ENCODE peak calls at places on chromosomes 13 and 19, in ten cellular contexts. T, X, G, W, Z, Y, S, K, V and Q are unnamed samples. For H3K4me1, the result is how much of the 10 kb centered on the place peaks cover.

GRCh38 chr13:75607447-75607846 is 28.7 kb upstream of the LMO7 start:
- DNase-seq in T (no peak), X (no peak), G (no peak), W (no peak), Z (no peak), Y (no peak), S (no peak), K (no peak), V (no peak), Q (no peak)

GRCh38 chr13:31638577-31638976 is 100.7 kb upstream of the RXFP2 start:
- DNase-seq in T (no peak), X (no peak), G (no peak), W (no peak), Z (peak), Y (no peak), S (peak), K (no peak), V (no peak), Q (no peak)

GRCh38 chr19:49808762-49809154 is 4.3 kb downstream of the FUZ start:
- DNase-seq in T (peak), X (peak), G (peak), W (peak), Z (peak), Y (peak), S (peak), K (peak), V (peak), Q (no peak)

GRCh38 chr13:29496241-29496712 is 99.2 kb downstream of the SLC7A1 start:
- DNase-seq in T (no peak), X (no peak), G (peak), W (no peak), Z (no peak), Y (peak), S (no peak), K (no peak), V (peak), Q (no peak)

GRCh38 chr13:113650731-113651148 is 7.3 kb downstream of the ATP4B start:
- DNase-seq in T (no peak), X (no peak), G (peak), W (no peak), Z (no peak), Y (no peak), S (no peak), K (peak), V (no peak), Q (no peak)

GRCh38 chr13:22189176-22190048 is 518.5 kb downstream of the FGF9 start:
- DNase-seq in T (no peak), X (no peak), G (no peak), W (no peak), Z (no peak), Y (no peak), S (no peak), K (no peak), V (no peak), Q (no peak)

GRCh38 chr19:48400018-48400742 is 6.7 kb downstream of the GRIN2D start:
- DNase-seq in T (no peak), X (peak), G (peak), W (no peak), Z (peak), Y (no peak), S (peak), K (peak), V (peak), Q (no peak)

GRCh38 chr13:24063281-24063851 is 97.2 kb upstream of the SPATA13 start:
- DNase-seq in T (no peak), X (no peak), G (peak), W (no peak), Z (no peak), Y (no peak), S (no peak), K (no peak), V (peak), Q (no peak)

GRCh38 chr19:19661141-19661674 is 2.3 kb downstream of the ATP13A1 start:
- DNase-seq in T (no peak), X (no peak), G (no peak), W (no peak), Z (no peak), Y (no peak), S (no peak), K (no peak), V (no peak), Q (no peak)

GRCh38 chr19:32287811-32288227 is 57.6 kb upstream of the ZNF507 start:
- DNase-seq in T (no peak), X (peak), G (peak), W (peak), Z (peak), Y (no peak), S (peak), K (peak), V (peak), Q (peak)

GRCh38 chr13:52399708-52400107 is 6.3 kb downstream of the THSD1 start:
- DNase-seq in T (no peak), X (no peak), G (no peak), W (no peak), Z (peak), Y (no peak), S (peak), K (no peak), V (no peak), Q (no peak)

GRCh38 chr13:110528371-110528770 is 33.2 kb downstream of the RAB20 start:
- DNase-seq in T (no peak), X (no peak), G (no peak), W (no peak), Z (peak), Y (no peak), S (no peak), K (no peak), V (no peak), Q (no peak)

GRCh38 chr13:50167224-50167947 is 152.1 kb downstream of the KCNRG start:
- DNase-seq in T (no peak), X (no peak), G (no peak), W (no peak), Z (no peak), Y (no peak), S (no peak), K (no peak), V (no peak), Q (no peak)

GRCh38 chr19:56538254-56538760 is 441 bp upstream of the ZFP28 start:
- DNase-seq in T (peak), X (peak), G (peak), W (peak), Z (peak), Y (peak), S (peak), K (peak), V (peak), Q (no peak)

GRCh38 chr19:55305491-55305890 is 19.6 kb downstream of the TMEM150B start:
- DNase-seq in T (peak), X (peak), G (no peak), W (no peak), Z (peak), Y (no peak), S (peak), K (no peak), V (peak), Q (no peak)

GRCh38 chr13:22594041-22594440 is 586.7 kb upstream of the SGCG start:
- DNase-seq in T (no peak), X (no peak), G (no peak), W (no peak), Z (no peak), Y (no peak), S (no peak), K (no peak), V (no peak), Q (no peak)

GRCh38 chr13:99796175-99796819 is 175.3 kb downstream of the ZIC5 start:
- DNase-seq in T (no peak), X (no peak), G (no peak), W (no peak), Z (peak), Y (no peak), S (peak), K (no peak), V (peak), Q (no peak)

GRCh38 chr19:6241680-6242079 is 38.1 kb downstream of the MLLT1 start:
- DNase-seq in T (no peak), X (peak), G (peak), W (peak), Z (no peak), Y (no peak), S (no peak), K (peak), V (no peak), Q (no peak)

GRCh38 chr13:93549326-93549855 is 322.8 kb downstream of the GPC6 start:
- DNase-seq in T (no peak), X (no peak), G (no peak), W (no peak), Z (no peak), Y (no peak), S (peak), K (no peak), V (peak), Q (no peak)

GRCh38 chr13:104900186-104900817 is 1635.2 kb downstream of the EFNB2 start:
- DNase-seq in T (no peak), X (no peak), G (no peak), W (no peak), Z (peak), Y (no peak), S (no peak), K (no peak), V (no peak), Q (no peak)

GRCh38 chr13:98032168-98032567 is 78.7 kb downstream of the IPO5 start:
- DNase-seq in T (no peak), X (no peak), G (no peak), W (no peak), Z (no peak), Y (no peak), S (no peak), K (no peak), V (no peak), Q (no peak)

GRCh38 chr13:110826861-110827672 is 87.8 kb downstream of the ANKRD10 start:
- DNase-seq in T (no peak), X (no peak), G (no peak), W (no peak), Z (no peak), Y (no peak), S (no peak), K (no peak), V (no peak), Q (no peak)

DNA sequence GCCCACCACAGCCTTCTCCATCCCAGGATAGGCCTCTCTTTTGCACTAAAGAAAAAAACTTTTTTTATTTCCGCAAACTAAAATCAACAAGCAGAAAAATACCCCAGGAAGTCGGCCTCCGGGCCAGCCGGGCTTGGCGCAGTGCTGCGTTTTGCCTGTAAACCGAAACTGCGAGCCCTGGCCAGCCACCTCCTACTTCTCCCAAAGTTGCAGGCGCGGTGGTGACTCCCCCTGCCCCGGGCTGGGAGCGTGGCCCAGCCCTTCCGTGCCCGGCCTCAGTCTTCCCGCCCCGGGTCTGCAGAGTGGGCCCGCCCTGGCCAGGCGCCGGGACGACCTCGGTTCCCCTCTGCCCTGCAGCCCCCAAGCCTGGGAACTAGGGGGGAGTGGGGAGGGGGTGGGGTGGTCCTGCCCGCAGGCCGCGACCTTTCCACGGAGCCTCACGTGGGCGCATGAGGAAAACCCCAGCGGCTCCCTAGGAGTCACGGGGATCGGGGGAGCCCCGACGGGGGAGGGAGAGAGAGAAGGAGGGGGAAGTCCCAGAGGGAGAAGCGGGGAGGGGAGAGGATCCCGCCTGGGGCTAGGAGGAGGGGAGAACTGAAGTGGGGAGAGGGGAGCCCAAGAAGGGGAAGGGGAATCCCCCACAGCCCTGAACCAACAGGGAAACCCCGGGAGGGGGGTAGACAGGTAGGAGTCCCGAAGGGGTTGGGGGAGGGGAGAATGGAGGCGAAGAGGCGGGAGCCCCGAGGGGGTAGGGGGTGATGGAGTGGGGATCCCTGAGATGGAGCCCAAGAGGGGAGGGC is 3.0 kb downstream of the GADD45B start:
- DNase-seq in T (peak), X (peak), G (peak), W (peak), Z (peak), Y (peak), S (peak), K (peak), V (peak), Q (no peak)
- H3K4me1 ChIP-seq in T (under half), X (under half), G (half or more), W (under half), Z (under half), Y (under half), S (under half), K (under half), V (under half), Q (under half)

GRCh38 chr13:40971321-40971720 is 47.8 kb downstream of the ELF1 start:
- DNase-seq in T (no peak), X (no peak), G (no peak), W (no peak), Z (no peak), Y (no peak), S (no peak), K (no peak), V (no peak), Q (no peak)
- H3K4me1 ChIP-seq in T (half or more), X (half or more), G (half or more), W (under half), Z (under half), Y (half or more), S (under half), K (half or more), V (under half), Q (under half)

GRCh38 chr19:54201172-54201701 is 579 bp downstream of the RPS9 start:
- DNase-seq in T (no peak), X (no peak), G (no peak), W (no peak), Z (no peak), Y (no peak), S (no peak), K (no peak), V (no peak), Q (no peak)

GRCh38 chr19:54203151-54203611 is 2.5 kb downstream of the RPS9 start:
- DNase-seq in T (no peak), X (no peak), G (no peak), W (no peak), Z (peak), Y (no peak), S (peak), K (no peak), V (no peak), Q (no peak)

GRCh38 chr19:54204767-54205468 is 4.3 kb downstream of the RPS9 start:
- DNase-seq in T (no peak), X (no peak), G (no peak), W (no peak), Z (no peak), Y (no peak), S (no peak), K (no peak), V (no peak), Q (no peak)

GRCh38 chr19:54199401-54199800 is 1.3 kb upstream of the RPS9 start:
- DNase-seq in T (no peak), X (no peak), G (no peak), W (no peak), Z (no peak), Y (no peak), S (no peak), K (no peak), V (no peak), Q (no peak)

DNA sequence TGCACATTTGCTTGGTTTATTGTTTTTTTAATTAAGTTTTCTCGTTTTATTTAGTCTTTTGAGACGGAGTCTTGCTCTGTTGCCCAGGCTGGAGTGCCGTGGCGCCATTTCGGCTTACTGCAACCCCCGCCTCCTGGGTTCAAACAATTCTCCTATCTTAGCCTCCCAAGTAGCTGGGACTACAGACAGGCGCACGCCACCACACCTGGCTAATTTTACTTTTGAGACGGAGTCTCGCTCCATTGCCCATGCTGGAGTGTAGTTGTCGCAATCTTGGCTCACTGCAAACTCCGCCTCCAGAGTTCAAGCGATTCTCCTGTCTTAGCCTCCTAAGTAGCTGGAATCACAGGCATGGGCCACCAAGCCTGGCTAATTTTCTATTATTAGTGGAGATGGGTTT is 1.3 kb downstream of the RPS9 start:
- DNase-seq in T (no peak), X (no peak), G (no peak), W (no peak), Z (no peak), Y (no peak), S (no peak), K (no peak), V (no peak), Q (no peak)
- H3K4me1 ChIP-seq in T (half or more), X (half or more), G (half or more), W (under half), Z (under half), Y (under half), S (under half), K (under half), V (under half), Q (half or more)

GRCh38 chr13:55516610-55517009 is 1624.1 kb upstream of the PRR20A start:
- DNase-seq in T (no peak), X (no peak), G (no peak), W (no peak), Z (peak), Y (no peak), S (no peak), K (no peak), V (no peak), Q (no peak)
- H3K4me1 ChIP-seq in T (under half), X (under half), G (under half), W (under half), Z (under half), Y (under half), S (under half), K (under half), V (under half), Q (under half)

DNA sequence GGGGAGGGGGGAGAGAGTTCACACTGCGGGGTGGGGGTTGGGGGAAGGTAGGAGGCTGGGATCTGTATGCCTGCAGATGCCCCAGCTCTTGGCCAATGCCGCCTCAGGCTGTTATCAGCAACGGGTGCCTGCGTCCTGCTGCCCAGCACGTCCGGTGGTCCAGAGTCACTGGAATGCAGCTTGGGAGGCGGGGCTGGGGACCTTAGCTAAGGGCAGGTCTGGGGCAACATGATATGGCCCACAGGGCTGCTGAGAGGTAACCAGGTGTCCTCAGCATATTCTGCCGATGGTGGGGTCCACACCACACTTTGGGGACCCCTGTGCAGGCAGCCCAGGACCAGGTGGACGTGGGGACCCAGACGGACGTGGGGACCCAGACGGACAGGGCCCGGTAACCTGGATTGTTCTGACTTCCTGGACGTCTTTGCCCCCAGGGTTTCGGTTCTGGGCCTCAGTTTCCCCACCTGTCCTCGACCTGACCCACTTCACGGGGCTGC is 668 bp upstream of the ARHGAP45 start:
- DNase-seq in T (no peak), X (no peak), G (no peak), W (no peak), Z (no peak), Y (no peak), S (no peak), K (no peak), V (peak), Q (no peak)
- H3K4me1 ChIP-seq in T (under half), X (under half), G (half or more), W (under half), Z (under half), Y (under half), S (under half), K (under half), V (under half), Q (under half)

GRCh38 chr19:17076539-17076919 is 952 bp downstream of the MYO9B start:
- DNase-seq in T (peak), X (no peak), G (no peak), W (no peak), Z (no peak), Y (no peak), S (peak), K (no peak), V (peak), Q (no peak)
- H3K4me1 ChIP-seq in T (under half), X (under half), G (half or more), W (under half), Z (under half), Y (under half), S (under half), K (under half), V (under half), Q (under half)

DNA sequence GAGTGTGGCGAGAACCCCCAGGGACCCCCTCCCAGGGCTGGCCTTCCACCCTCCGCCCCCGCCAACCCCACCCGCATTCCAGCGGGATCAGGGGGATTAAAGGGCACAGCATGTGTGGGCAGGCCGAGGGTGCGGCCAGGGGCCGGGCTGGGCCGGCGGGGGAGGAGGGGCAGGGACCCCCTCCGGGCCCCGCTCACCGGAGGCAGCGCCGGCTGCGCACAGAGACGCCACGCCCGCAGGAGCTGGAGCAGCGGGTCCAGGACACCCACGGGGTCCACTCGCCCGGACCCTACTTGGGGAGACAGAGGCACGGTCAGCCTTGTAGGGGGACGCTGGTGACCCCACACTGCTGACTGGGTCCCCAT is 2.4 kb downstream of the ADAMTSL5 start:
- DNase-seq in T (no peak), X (no peak), G (no peak), W (no peak), Z (no peak), Y (no peak), S (no peak), K (no peak), V (no peak), Q (no peak)
- H3K4me1 ChIP-seq in T (under half), X (under half), G (half or more), W (under half), Z (under half), Y (under half), S (under half), K (under half), V (under half), Q (under half)

GRCh38 chr19:38676023-38676877 is 28.8 kb downstream of the ACTN4 start:
- DNase-seq in T (no peak), X (peak), G (no peak), W (no peak), Z (peak), Y (no peak), S (peak), K (no peak), V (no peak), Q (no peak)

GRCh38 chr19:38678217-38678890 is 30.9 kb downstream of the ACTN4 start:
- DNase-seq in T (no peak), X (peak), G (no peak), W (no peak), Z (no peak), Y (no peak), S (no peak), K (no peak), V (no peak), Q (no peak)

GRCh38 chr19:38678891-38679494 is 31.5 kb downstream of the ACTN4 start:
- DNase-seq in T (no peak), X (peak), G (no peak), W (no peak), Z (no peak), Y (no peak), S (no peak), K (no peak), V (no peak), Q (no peak)

GRCh38 chr19:38675611-38676010 is 28.2 kb downstream of the ACTN4 start:
- DNase-seq in T (no peak), X (peak), G (no peak), W (no peak), Z (no peak), Y (no peak), S (peak), K (no peak), V (no peak), Q (no peak)

DNA sequence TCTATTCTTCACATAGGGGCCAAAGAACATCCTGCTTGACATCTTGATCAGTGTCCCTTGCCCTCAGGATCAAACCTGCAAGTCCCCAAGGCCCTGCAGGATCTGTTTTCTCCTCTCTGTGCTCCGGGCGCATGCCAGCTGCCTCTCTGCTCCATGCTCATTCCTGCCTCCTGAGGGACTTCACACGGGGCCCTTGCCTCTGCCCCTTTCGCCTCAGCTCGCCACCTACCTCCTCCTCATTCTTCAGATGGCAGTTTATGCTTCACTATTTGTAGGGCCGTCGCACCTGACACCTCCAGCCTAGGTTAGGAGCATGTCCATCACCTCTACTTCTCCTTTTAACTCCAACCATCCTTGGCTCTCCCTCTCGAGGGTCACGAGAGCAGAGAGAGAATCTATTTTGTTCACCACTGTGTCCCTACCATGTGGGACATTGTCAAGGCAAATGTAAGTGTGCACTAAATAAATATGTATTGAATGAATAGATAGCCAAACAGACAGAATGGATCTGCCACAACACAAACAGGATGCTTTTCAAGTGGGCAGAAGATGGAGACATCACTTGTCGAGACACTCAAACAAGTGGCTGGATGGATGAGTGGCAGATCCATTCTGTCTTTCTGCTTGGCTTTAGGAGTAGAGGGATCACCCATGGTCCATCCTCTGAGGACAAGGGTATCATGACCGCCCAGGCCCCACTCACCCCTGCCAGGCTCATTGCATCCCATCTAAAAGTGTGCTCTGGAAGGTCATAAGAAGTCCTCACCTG is 29.6 kb downstream of the ACTN4 start:
- DNase-seq in T (no peak), X (peak), G (no peak), W (no peak), Z (no peak), Y (no peak), S (no peak), K (no peak), V (no peak), Q (no peak)
- H3K4me1 ChIP-seq in T (half or more), X (half or more), G (half or more), W (under half), Z (under half), Y (half or more), S (half or more), K (half or more), V (under half), Q (half or more)